ENCODE peak calls at places on chromosomes 13 and 19, in nine cellular contexts. H is brain microvascular endothelial cell, Q is IMR-90, W is PC-9, Y is right lobe of liver, X is kidney epithelial cell, D is tibial nerve, P is upper lobe of right lung, N is AG09309. S is an unnamed sample.

GRCh38 chr19:34555447-34555846 is 73.9 kb downstream of the WTIP start:
- DNase-seq in H (peak; percentile 25), Q (no peak), W (peak; percentile 6), Y (no peak), X (no peak), D (no peak), P (no peak), N (no peak), S (no peak)

GRCh38 chr19:21568816-21569496 is 63.6 kb downstream of the ZNF429 start:
- DNase-seq in H (peak; percentile 0), Q (peak; percentile 94), W (peak; percentile 66), Y (peak; percentile 94), X (peak; percentile 25), D (peak; percentile 87), P (peak; percentile 85), N (peak; percentile 52), S (peak; percentile 31)

GRCh38 chr19:46056536-46056935 is 15.7 kb upstream of the IGFL4 start:
- DNase-seq in H (no peak), Q (no peak), W (no peak), Y (no peak), X (no peak), D (no peak), P (no peak), N (no peak), S (no peak)

GRCh38 chr19:6876790-6877189 is 10.6 kb upstream of the ADGRE1 start:
- DNase-seq in H (no peak), Q (no peak), W (no peak), Y (no peak), X (no peak), D (no peak), P (no peak), N (no peak), S (no peak)

GRCh38 chr19:31127132-31127967 is 221.9 kb downstream of the TSHZ3 start:
- DNase-seq in H (peak; percentile 97), Q (peak; percentile 99), W (no peak), Y (no peak), X (peak; percentile 50), D (no peak), P (no peak), N (peak; percentile 90), S (peak; percentile 93)

GRCh38 chr19:15971217-15971616 is 22.4 kb downstream of the OR10H4 start:
- DNase-seq in H (no peak), Q (no peak), W (no peak), Y (no peak), X (no peak), D (no peak), P (no peak), N (no peak), S (no peak)

GRCh38 chr19:5308471-5309437 is 31.9 kb downstream of the PTPRS start:
- DNase-seq in H (peak; percentile 72), Q (peak; percentile 90), W (no peak), Y (no peak), X (no peak), D (peak; percentile 55), P (peak; percentile 78), N (no peak), S (peak; percentile 79)

GRCh38 chr19:4910594-4911273 is 1.4 kb downstream of the UHRF1 start:
- DNase-seq in H (peak; percentile 57), Q (peak; percentile 64), W (peak; percentile 25), Y (no peak), X (no peak), D (no peak), P (no peak), N (no peak), S (no peak)

GRCh38 chr13:30446122-30446500 is 19.6 kb downstream of the HMGB1 start:
- DNase-seq in H (no peak), Q (no peak), W (no peak), Y (no peak), X (no peak), D (no peak), P (no peak), N (no peak), S (no peak)

GRCh38 chr19:39401549-39402416 is 4.9 kb upstream of the ZFP36 start:
- DNase-seq in H (peak; percentile 85), Q (peak; percentile 89), W (peak; percentile 29), Y (peak; percentile 92), X (peak; percentile 81), D (no peak), P (peak; percentile 79), N (no peak), S (no peak)

GRCh38 chr13:106276876-106277275 is 258.6 kb downstream of the EFNB2 start:
- DNase-seq in H (no peak), Q (peak; percentile 32), W (no peak), Y (no peak), X (peak; percentile 29), D (no peak), P (no peak), N (peak; percentile 27), S (peak; percentile 33)

GRCh38 chr19:1206733-1207301 is 1.2 kb downstream of the STK11 start:
- DNase-seq in H (no peak), Q (no peak), W (no peak), Y (peak; percentile 54), X (no peak), D (no peak), P (no peak), N (no peak), S (no peak)

GRCh38 chr13:33218020-33218419 is 67.5 kb downstream of the STARD13 start:
- DNase-seq in H (peak; percentile 75), Q (peak; percentile 71), W (peak; percentile 69), Y (no peak), X (no peak), D (no peak), P (no peak), N (no peak), S (no peak)

GRCh38 chr19:42132030-42132628 is at the start of gene POU2F2:
- DNase-seq in H (no peak), Q (no peak), W (no peak), Y (no peak), X (no peak), D (no peak), P (peak; percentile 71), N (no peak), S (no peak)

GRCh38 chr13:30708541-30708940 is 26.8 kb upstream of the ALOX5AP start:
- DNase-seq in H (peak; percentile 66), Q (peak; percentile 69), W (no peak), Y (no peak), X (no peak), D (no peak), P (no peak), N (no peak), S (no peak)

DNA sequence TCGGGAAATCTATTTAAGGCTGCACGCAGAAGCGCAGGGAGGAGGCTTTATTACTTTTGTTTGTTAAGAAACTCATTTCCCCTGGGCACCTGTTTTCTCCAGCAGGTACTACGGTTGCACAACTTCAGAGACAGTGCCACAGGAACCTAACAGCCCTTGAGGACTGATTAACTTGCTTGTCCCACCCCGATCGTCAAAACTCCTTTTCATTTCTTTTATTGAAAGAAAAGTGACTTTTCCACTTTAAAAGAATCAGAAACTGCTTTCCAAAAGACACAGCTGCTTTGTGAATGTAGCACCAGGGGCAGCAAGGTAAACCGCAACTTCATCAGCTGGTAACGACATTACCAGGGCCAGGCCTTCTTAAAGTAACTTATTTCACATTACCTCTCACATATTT is 1.5 kb downstream of the ANKRD10 start:
- DNase-seq in H (no peak), Q (peak; percentile 26), W (no peak), Y (no peak), X (no peak), D (no peak), P (no peak), N (no peak), S (no peak)
- H3K4me3 ChIP-seq in H (peak overlapping the region; percentile 99), Q (peak overlapping the region; percentile 98), W (peak overlapping the region; percentile 77), Y (peak overlapping the region; percentile 88), X (peak overlapping the region; percentile 100), D (peak overlapping the region; percentile 98), P (peak overlapping the region; percentile 95), N (peak overlapping the region; percentile 96), S (peak overlapping the region; percentile 92)

GRCh38 chr19:18385359-18385674 is 641 bp upstream of the GDF15 start:
- DNase-seq in H (no peak), Q (no peak), W (no peak), Y (no peak), X (no peak), D (no peak), P (no peak), N (no peak), S (no peak)
- TF ChIP-seq CTCF in H (no peak), Q (no peak), W (no peak), Y (no peak), X (no peak), D (no peak), P (no peak), N (no peak), S (no peak)

GRCh38 chr19:18896421-18896841 is 473 bp upstream of the CERS1 start:
- DNase-seq in H (no peak), Q (no peak), W (no peak), Y (no peak), X (no peak), D (no peak), P (no peak), N (no peak), S (no peak)
- H3K4me3 ChIP-seq in H (no peak overlapping the region), Q (no peak overlapping the region), W (no peak overlapping the region), Y (no peak overlapping the region), X (no peak overlapping the region), D (no peak overlapping the region), P (no peak overlapping the region), N (peak overlapping the region; percentile 3), S (no peak overlapping the region)

GRCh38 chr19:13764821-13765394 is 586 bp downstream of the MRI1 start:
- DNase-seq in H (no peak), Q (no peak), W (peak; percentile 19), Y (no peak), X (no peak), D (no peak), P (peak; percentile 72), N (no peak), S (no peak)
- TF ChIP-seq CTCF in H (no peak), Q (no peak), W (no peak), Y (no peak), X (no peak), D (no peak), P (no peak), N (no peak), S (no peak)

GRCh38 chr13:27966641-27967202 is 2.4 kb downstream of the CDX2 start:
- DNase-seq in H (no peak), Q (no peak), W (no peak), Y (no peak), X (no peak), D (no peak), P (no peak), N (no peak), S (no peak)
- H3K4me3 ChIP-seq in H (no peak overlapping the region), Q (no peak overlapping the region), W (no peak overlapping the region), Y (no peak overlapping the region), X (no peak overlapping the region), D (no peak overlapping the region), P (no peak overlapping the region), N (no peak overlapping the region), S (no peak overlapping the region)

GRCh38 chr19:14678199-14678598 is 3.6 kb upstream of the ADGRE3 start:
- DNase-seq in H (no peak), Q (no peak), W (no peak), Y (no peak), X (no peak), D (no peak), P (no peak), N (no peak), S (no peak)
- TF ChIP-seq CTCF in H (no peak), Q (no peak), W (no peak), Y (no peak), X (no peak), D (no peak), P (no peak), N (no peak), S (no peak)

S was measured in astrocyte of the cerebellum.